ENCODE peak calls at places on chromosomes 13 and 19, in five cellular contexts. Q is heart left ventricle, I is IMR-90, F is HCT116, M is A549. D is an unnamed sample.

GRCh38 chr13:51064753-51065152 is 46.3 kb downstream of the C13orf42 start:
- ATAC-seq in Q (no peak), I (no peak), F (no peak), M (no peak), D (no peak)

GRCh38 chr13:97844151-97844550 is 109.3 kb upstream of the IPO5 start:
- ATAC-seq in Q (no peak), I (no peak), F (no peak), M (no peak), D (no peak)

GRCh38 chr19:40411125-40411842 is 1.9 kb downstream of the PRX start:
- ATAC-seq in Q (peak; percentile 96), I (no peak), F (peak; percentile 70), M (peak; percentile 19), D (peak; percentile 86)

GRCh38 chr13:107764012-107764411 is 451.3 kb downstream of the LIG4 start:
- ATAC-seq in Q (no peak), I (no peak), F (no peak), M (no peak), D (no peak)

GRCh38 chr19:1312732-1313694 is 27.3 kb downstream of the EFNA2 start:
- ATAC-seq in Q (no peak), I (peak; percentile 54), F (peak; percentile 70), M (peak; percentile 62), D (no peak)

GRCh38 chr13:72808917-72809500 is 27.1 kb downstream of the PIBF1 start:
- ATAC-seq in Q (no peak), I (no peak), F (no peak), M (no peak), D (no peak)

GRCh38 chr19:43784251-43784980 is 3.6 kb upstream of the KCNN4 start:
- ATAC-seq in Q (peak; percentile 49), I (peak; percentile 88), F (peak; percentile 69), M (peak; percentile 80), D (peak; percentile 80)

GRCh38 chr19:42355896-42356295 is 30.5 kb downstream of the MEGF8 start:
- ATAC-seq in Q (no peak), I (no peak), F (no peak), M (no peak), D (no peak)

GRCh38 chr13:110888390-110888789 is 26.5 kb downstream of the ANKRD10 start:
- ATAC-seq in Q (no peak), I (no peak), F (no peak), M (no peak), D (no peak)

GRCh38 chr19:41029524-41030432 is 38.7 kb downstream of the CYP2B6 start:
- ATAC-seq in Q (no peak), I (no peak), F (no peak), M (no peak), D (no peak)

GRCh38 chr13:36298535-36299068 is 988 bp upstream of the CCDC169 start:
- ATAC-seq in Q (no peak), I (no peak), F (no peak), M (no peak), D (no peak)

GRCh38 chr13:72527333-72527732 is 200.1 kb downstream of the MZT1 start:
- ATAC-seq in Q (no peak), I (no peak), F (no peak), M (no peak), D (no peak)

GRCh38 chr13:49683489-49683888 is 7.8 kb downstream of the EBPL start:
- ATAC-seq in Q (no peak), I (no peak), F (no peak), M (no peak), D (no peak)

GRCh38 chr13:109344552-109345157 is 441.7 kb downstream of the IRS2 start:
- ATAC-seq in Q (no peak), I (peak; percentile 84), F (no peak), M (peak; percentile 85), D (no peak)

GRCh38 chr19:54432144-54432738 is 16.8 kb upstream of the LENG8 start:
- ATAC-seq in Q (no peak), I (no peak), F (peak; percentile 52), M (no peak), D (no peak)

GRCh38 chr13:46184277-46184699 is 2.3 kb upstream of the LCP1 start:
- ATAC-seq in Q (peak; percentile 36), I (no peak), F (peak; percentile 98), M (peak; percentile 50), D (no peak)

GRCh38 chr19:18149596-18149975 is 3.4 kb upstream of the PIK3R2 start:
- ATAC-seq in Q (no peak), I (no peak), F (no peak), M (no peak), D (no peak)

GRCh38 chr13:81781471-81781870 is 1440.5 kb upstream of the SPRY2 start:
- ATAC-seq in Q (no peak), I (no peak), F (no peak), M (no peak), D (no peak)

GRCh38 chr13:110549795-110550160 is 11.7 kb downstream of the RAB20 start:
- ATAC-seq in Q (no peak), I (no peak), F (no peak), M (no peak), D (no peak)

GRCh38 chr13:33322474-33322827 is 36.9 kb upstream of the STARD13 start:
- ATAC-seq in Q (peak; percentile 62), I (peak; percentile 55), F (no peak), M (no peak), D (peak; percentile 68)

GRCh38 chr19:47247308-47247990 is 8.9 kb upstream of the CCDC9 start:
- ATAC-seq in Q (no peak), I (no peak), F (peak; percentile 41), M (no peak), D (no peak)

GRCh38 chr13:110116072-110116487 is 190.9 kb downstream of the COL4A1 start:
- ATAC-seq in Q (peak; percentile 38), I (peak; percentile 76), F (peak; percentile 97), M (peak; percentile 79), D (peak; percentile 82)

GRCh38 chr19:5046339-5047039 is 77.6 kb downstream of the KDM4B start:
- ATAC-seq in Q (peak; percentile 47), I (peak; percentile 38), F (no peak), M (peak; percentile 40), D (no peak)

GRCh38 chr13:23876265-23876664 is 12.9 kb downstream of the MIPEP start:
- ATAC-seq in Q (no peak), I (peak; percentile 69), F (peak; percentile 72), M (peak; percentile 77), D (no peak)

GRCh38 chr13:39875111-39875510 is 219.6 kb downstream of the COG6 start:
- ATAC-seq in Q (no peak), I (no peak), F (no peak), M (no peak), D (peak; percentile 83)

GRCh38 chr13:100674848-100675659 is 459 bp upstream of the TMTC4 start:
- ATAC-seq in Q (peak; percentile 99), I (peak; percentile 96), F (peak; percentile 95), M (peak; percentile 88), D (peak; percentile 97)
- TF ChIP-seq CTCF in Q (peak; percentile 47), I (peak; percentile 65), F (no peak), M (no peak), D (peak; percentile 34)

DNA sequence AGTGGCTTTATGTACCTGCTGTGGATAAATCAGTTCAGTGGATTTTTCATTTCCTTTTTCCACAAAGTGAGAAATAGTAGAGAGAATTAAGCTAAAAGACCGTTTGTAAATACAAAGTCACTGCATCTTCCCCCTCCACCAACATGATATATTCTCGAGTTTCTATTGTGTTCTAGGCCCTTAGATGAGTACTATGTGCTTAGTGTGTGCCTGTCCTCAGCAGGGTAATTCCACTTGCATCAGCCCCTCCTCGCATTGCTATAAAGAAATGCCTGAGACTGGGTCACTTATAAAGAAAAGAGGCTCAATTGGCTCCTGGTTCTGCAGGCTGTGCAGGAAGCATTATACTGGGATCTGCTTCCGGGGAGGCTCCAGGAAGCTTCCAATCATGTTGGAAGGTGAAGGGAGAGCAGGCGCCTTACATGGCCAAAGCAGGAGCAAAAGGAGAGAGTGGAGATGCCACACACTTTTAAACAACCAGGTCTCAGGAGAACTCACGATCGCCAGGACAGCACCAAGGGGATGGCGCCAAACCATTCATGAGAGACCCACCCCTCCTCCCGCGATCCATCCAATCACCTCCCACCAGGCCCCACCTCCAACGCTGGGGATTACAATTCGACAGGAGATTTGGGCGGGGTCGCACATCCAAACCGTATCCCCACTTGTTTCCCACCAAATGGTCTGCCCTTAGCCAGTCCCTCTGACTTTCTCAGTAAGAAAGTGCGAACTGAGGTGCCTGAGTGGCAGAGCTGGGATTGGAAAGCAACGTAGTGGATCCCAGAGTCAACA is 102.3 kb upstream of the ABCC4 start:
- ATAC-seq in Q (peak; percentile 21), I (peak; percentile 30), F (peak; percentile 28), M (no peak), D (no peak)
- H3K27ac ChIP-seq in Q (no peak overlapping the region), I (no peak overlapping the region), F (no peak overlapping the region), M (peak overlapping the region; percentile 45), D (no peak overlapping the region)

GRCh38 chr19:51793994-51794393 is 963 bp upstream of the FPR3 start:
- ATAC-seq in Q (no peak), I (no peak), F (no peak), M (no peak), D (no peak)

GRCh38 chr19:51798127-51798526 is 3.2 kb downstream of the FPR3 start:
- ATAC-seq in Q (no peak), I (no peak), F (no peak), M (no peak), D (no peak)

GRCh38 chr19:51798958-51799310 is 4.0 kb downstream of the FPR3 start:
- ATAC-seq in Q (peak; percentile 32), I (no peak), F (no peak), M (no peak), D (peak; percentile 54)

GRCh38 chr19:51794865-51795490 is at the start of gene FPR3:
- ATAC-seq in Q (no peak), I (no peak), F (no peak), M (no peak), D (no peak)

DNA sequence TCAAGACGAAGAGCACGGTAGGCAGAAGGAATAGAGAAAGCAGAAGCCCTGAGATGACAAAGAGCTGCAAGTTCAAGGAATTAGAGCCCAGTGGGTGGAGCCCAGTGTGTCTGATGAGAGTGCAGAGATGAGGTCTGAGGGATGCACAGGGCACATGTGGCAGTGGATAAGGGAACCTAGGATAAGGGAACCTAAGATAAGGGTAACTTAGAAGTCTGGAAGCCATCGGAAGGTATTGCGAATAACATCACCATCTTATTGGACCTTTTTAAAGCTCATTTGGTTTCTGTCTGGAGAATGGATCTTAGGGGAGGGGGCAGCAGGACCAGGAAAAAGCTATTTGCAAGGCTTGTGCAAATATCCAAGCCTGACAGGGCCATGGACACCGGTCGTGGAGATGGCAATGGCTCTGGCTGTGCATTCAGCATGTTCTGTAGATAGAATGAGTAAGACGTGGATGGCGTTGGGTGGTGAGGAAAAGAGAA is 1.3 kb downstream of the FPR3 start:
- ATAC-seq in Q (no peak), I (no peak), F (no peak), M (no peak), D (no peak)
- TF ChIP-seq POLR2A in Q (no peak), I (no peak), F (no peak), M (no peak), D (no peak)

GRCh38 chr19:3356805-3357204 is 9.6 kb upstream of the NFIC start:
- ATAC-seq in Q (no peak), I (no peak), F (no peak), M (no peak), D (no peak)
- TF ChIP-seq CTCF in Q (no peak), I (no peak), F (no peak), M (no peak), D (no peak)

DNA sequence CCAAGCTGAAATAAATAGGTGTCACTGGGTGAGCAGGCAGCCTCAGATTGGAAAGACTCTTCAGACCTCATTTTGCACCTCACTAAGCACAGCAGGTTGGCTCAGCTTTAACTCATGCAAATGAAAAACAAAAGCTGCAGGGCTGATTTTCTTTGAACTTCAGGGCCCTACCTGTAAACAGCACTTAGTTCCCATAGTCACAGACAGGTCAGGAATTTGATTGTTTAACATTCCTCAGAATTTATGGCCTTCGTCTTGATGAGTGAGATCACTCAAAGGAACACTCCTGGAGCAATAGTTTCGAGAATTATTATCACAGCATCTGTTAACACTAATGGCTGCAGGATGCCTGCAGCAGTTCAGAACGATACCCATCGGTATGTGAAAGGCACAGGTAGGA is 718.5 kb downstream of the EFNB2 start:
- ATAC-seq in Q (no peak), I (no peak), F (no peak), M (no peak), D (no peak)
- H3K27ac ChIP-seq in Q (no peak overlapping the region), I (no peak overlapping the region), F (no peak overlapping the region), M (no peak overlapping the region), D (no peak overlapping the region)